ENCODE peak calls at places on chromosome 1, in six cellular contexts. F is GM12865, M is T-helper 2 cell, T is cerebellar cortex, V is KBM-7, O is kidney epithelial cell. I is an unnamed sample.

GRCh38 chr1:201126463-201126831 is 537 bp downstream of the ASCL5 start:
- DNase-seq in M (no peak), O (no peak), T (no peak), V (no peak), F (no peak), I (peak; percentile 11)

GRCh38 chr1:201745023-201745422 is 83.9 kb upstream of the IPO9 start:
- DNase-seq in F (no peak), O (no peak), T (no peak), V (no peak), M (no peak), I (no peak)

GRCh38 chr1:91844862-91845528 is 41.0 kb downstream of the TGFBR3 start:
- DNase-seq in T (no peak), M (no peak), F (no peak), V (no peak), O (no peak), I (peak; percentile 81)

GRCh38 chr1:6359568-6360496 is 33.7 kb downstream of the ACOT7 start:
- DNase-seq in T (no peak), F (peak; percentile 92), V (peak; percentile 53), O (peak; percentile 61), M (peak; percentile 29), I (peak; percentile 84)

GRCh38 chr1:163928649-163929048 is 606.9 kb downstream of the NUF2 start:
- DNase-seq in F (no peak), O (no peak), T (no peak), M (no peak), V (no peak), I (no peak)

GRCh38 chr1:147722114-147722513 is 38.3 kb downstream of the GJA5 start:
- DNase-seq in V (no peak), T (no peak), M (no peak), F (no peak), O (no peak), I (no peak)

GRCh38 chr1:35557118-35557610 is at the start of gene KIAA0319L:
- DNase-seq in O (no peak), F (no peak), M (no peak), T (peak; percentile 90), V (no peak), I (peak; percentile 95)

GRCh38 chr1:204001166-204001901 is 71.6 kb upstream of the SOX13 start:
- DNase-seq in O (no peak), M (no peak), T (no peak), F (no peak), V (no peak), I (no peak)

I was measured in right cardiac atrium.